ENCODE peak calls at places on chromosome 5, in ten cellular contexts. N is neural progenitor cell; Q is activated CD8-positive, alpha-beta memory T cell treated with anti-CD3 and anti-CD28 coated beads for 1 hour; P is HCT116; J is KBM-7; V is aorta; B is epithelial cell of proximal tubule; K is HFF-Myc; I is NB4; H is NCI-H1048. O is an unnamed sample.

GRCh38 chr5:179912951-179913350 is 5.3 kb upstream of the TBC1D9B start:
- DNase-seq in N (no peak), Q (no peak), P (no peak), J (no peak), V (no peak), B (no peak), K (no peak), I (no peak), H (no peak), O (no peak)

GRCh38 chr5:87844449-87844848 is 424.2 kb downstream of the TMEM161B start:
- DNase-seq in N (no peak), Q (no peak), P (peak; percentile 4), J (no peak), V (no peak), B (no peak), K (no peak), I (no peak), H (no peak), O (no peak)

GRCh38 chr5:1730487-1730847 is 69.2 kb downstream of the MRPL36 start:
- DNase-seq in N (no peak), Q (no peak), P (no peak), J (no peak), V (no peak), B (no peak), K (no peak), I (no peak), H (no peak), O (no peak)

GRCh38 chr5:88459971-88460370 is 191.3 kb upstream of the TMEM161B start:
- DNase-seq in N (no peak), Q (no peak), P (no peak), J (no peak), V (no peak), B (no peak), K (no peak), I (no peak), H (no peak), O (no peak)

GRCh38 chr5:129125819-129126218 is 31.3 kb downstream of the ISOC1 start:
- DNase-seq in N (peak; percentile 19), Q (no peak), P (no peak), J (no peak), V (no peak), B (no peak), K (no peak), I (no peak), H (no peak), O (no peak)

GRCh38 chr5:53476019-53476418 is 4.4 kb upstream of the FST start:
- DNase-seq in N (no peak), Q (no peak), P (no peak), J (no peak), V (no peak), B (no peak), K (no peak), I (no peak), H (no peak), O (no peak)

GRCh38 chr5:113390224-113390623 is 44.6 kb downstream of the TSSK1B start:
- DNase-seq in N (no peak), Q (no peak), P (no peak), J (no peak), V (no peak), B (no peak), K (no peak), I (no peak), H (no peak), O (no peak)

GRCh38 chr5:68683632-68684035 is 410.2 kb upstream of the SLC30A5 start:
- DNase-seq in N (no peak), Q (no peak), P (peak; percentile 80), J (no peak), V (peak; percentile 48), B (peak; percentile 99), K (peak; percentile 90), I (no peak), H (no peak), O (peak; percentile 92)

GRCh38 chr5:83522431-83522830 is 50.9 kb downstream of the VCAN start:
- DNase-seq in N (no peak), Q (no peak), P (no peak), J (no peak), V (no peak), B (peak; percentile 61), K (no peak), I (no peak), H (no peak), O (no peak)

GRCh38 chr5:5025774-5026406 is 114.2 kb upstream of the ADAMTS16 start:
- DNase-seq in N (no peak), Q (no peak), P (no peak), J (peak; percentile 9), V (no peak), B (peak; percentile 51), K (no peak), I (peak; percentile 28), H (no peak), O (no peak)

GRCh38 chr5:94776167-94776566 is 157.7 kb downstream of the SLF1 start:
- DNase-seq in N (no peak), Q (no peak), P (no peak), J (no peak), V (no peak), B (no peak), K (peak; percentile 86), I (no peak), H (no peak), O (no peak)

GRCh38 chr5:151451626-151452520 is 4.5 kb downstream of the SLC36A1 start:
- DNase-seq in N (no peak), Q (no peak), P (no peak), J (no peak), V (no peak), B (no peak), K (no peak), I (peak; percentile 34), H (no peak), O (peak; percentile 40)

GRCh38 chr5:154358410-154359221 is 87.2 kb upstream of the SAP30L start:
- DNase-seq in N (no peak), Q (no peak), P (no peak), J (peak; percentile 7), V (no peak), B (no peak), K (no peak), I (peak; percentile 1), H (no peak), O (no peak)

O was measured in AG20443.